ENCODE peak calls at places on chromosomes 13 and 19, in six cellular contexts. V is GM12878, R is SK-N-SH, L is ovary, Y is sigmoid colon, O is K562. M is an unnamed sample.

GRCh38 chr19:489418-490196 is 6.7 kb upstream of the MADCAM1 start:
- DNase-seq in L (no peak), Y (no peak), R (peak; percentile 70), V (no peak), O (no peak), M (no peak)

GRCh38 chr19:29620931-29621351 is 14.9 kb downstream of the POP4 start:
- DNase-seq in Y (no peak), L (no peak), V (no peak), R (no peak), O (no peak), M (no peak)

GRCh38 chr19:23407597-23407996 is 12.3 kb upstream of the ZNF91 start:
- DNase-seq in L (no peak), R (no peak), Y (no peak), O (no peak), V (no peak), M (no peak)

GRCh38 chr13:27174766-27175455 is 3.3 kb upstream of the USP12 start:
- DNase-seq in L (no peak), V (no peak), Y (no peak), O (no peak), R (no peak), M (no peak)

GRCh38 chr13:63731896-63732295 is 2316.2 kb upstream of the PCDH20 start:
- DNase-seq in Y (no peak), L (no peak), V (no peak), R (no peak), O (no peak), M (no peak)

GRCh38 chr13:93146584-93147292 is 79.9 kb upstream of the GPC6 start:
- DNase-seq in O (no peak), Y (no peak), L (no peak), R (no peak), V (no peak), M (no peak)

GRCh38 chr13:62875118-62875640 is 1459.5 kb upstream of the PCDH20 start:
- DNase-seq in V (no peak), L (no peak), Y (no peak), O (no peak), R (no peak), M (no peak)

GRCh38 chr19:33472696-33473624 is 48.6 kb downstream of the PEPD start:
- DNase-seq in R (no peak), L (no peak), O (no peak), Y (no peak), V (no peak), M (no peak)

GRCh38 chr13:53237696-53238095 is 209.1 kb downstream of the OLFM4 start:
- DNase-seq in V (no peak), O (no peak), R (no peak), Y (no peak), L (no peak), M (no peak)

GRCh38 chr19:49676136-49676689 is 858 bp upstream of the PRMT1 start:
- DNase-seq in L (peak; percentile 89), O (peak; percentile 94), V (peak; percentile 84), R (peak; percentile 83), Y (peak; percentile 97), M (peak; percentile 69)

GRCh38 chr19:49667473-49667872 is 1.7 kb downstream of the BCL2L12 start:
- DNase-seq in L (no peak), V (no peak), O (peak; percentile 31), Y (no peak), R (no peak), M (no peak)

GRCh38 chr19:49676690-49677231 is 310 bp upstream of the PRMT1 start:
- DNase-seq in Y (peak; percentile 100), O (peak; percentile 100), R (peak; percentile 93), L (peak; percentile 100), V (peak; percentile 99), M (peak; percentile 100)

GRCh38 chr19:49669511-49669910 is 3.8 kb downstream of the BCL2L12 start:
- DNase-seq in V (no peak), Y (no peak), O (peak; percentile 36), L (no peak), R (no peak), M (no peak)

DNA sequence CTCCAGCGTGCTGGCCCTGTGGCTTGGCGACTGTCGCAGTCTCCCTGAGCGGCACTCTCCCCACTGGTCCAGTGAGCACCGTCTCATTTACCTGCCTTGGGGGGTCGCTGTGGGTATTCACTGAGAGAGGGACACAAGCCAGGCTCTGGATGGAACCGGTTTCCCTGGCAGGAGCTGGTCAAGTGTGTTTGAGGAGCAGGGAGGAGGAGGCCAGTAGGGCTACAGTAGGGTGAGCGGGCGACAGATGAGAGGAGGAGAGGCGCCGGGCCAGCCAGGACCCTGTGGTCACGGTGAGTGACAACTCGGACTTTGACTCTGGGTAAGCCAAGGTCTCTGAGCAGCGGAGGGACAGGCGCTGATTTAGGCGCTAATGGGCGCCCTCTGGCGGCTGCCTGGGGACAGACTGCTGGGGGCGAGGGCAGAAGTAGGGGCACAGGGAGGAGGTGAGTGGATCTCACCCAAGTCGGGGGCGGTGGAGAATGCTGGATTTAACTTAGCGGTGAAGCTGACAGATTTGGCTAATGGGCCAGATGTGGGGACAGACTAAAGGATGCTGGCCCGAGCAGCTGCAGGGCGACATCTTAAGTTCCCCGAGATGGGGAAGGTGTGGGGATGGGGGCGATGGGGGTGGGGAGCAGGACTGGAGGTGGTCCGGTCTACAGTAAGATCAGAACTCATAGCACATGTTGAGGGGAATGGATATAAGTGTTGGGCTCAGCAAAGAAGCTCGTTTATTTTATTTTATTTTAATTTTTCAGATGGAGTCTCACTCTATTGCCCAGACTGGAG is 4.7 kb upstream of the PRMT1 start:
- DNase-seq in V (no peak), L (peak; percentile 78), O (peak; percentile 91), R (peak; percentile 92), Y (peak; percentile 83), M (peak; percentile 61)
- H3K4me3 ChIP-seq in V (no peak overlapping the region), L (no peak overlapping the region), O (peak overlapping the region; percentile 16), R (no peak overlapping the region), Y (no peak overlapping the region), M (peak overlapping the region; percentile 9)

DNA sequence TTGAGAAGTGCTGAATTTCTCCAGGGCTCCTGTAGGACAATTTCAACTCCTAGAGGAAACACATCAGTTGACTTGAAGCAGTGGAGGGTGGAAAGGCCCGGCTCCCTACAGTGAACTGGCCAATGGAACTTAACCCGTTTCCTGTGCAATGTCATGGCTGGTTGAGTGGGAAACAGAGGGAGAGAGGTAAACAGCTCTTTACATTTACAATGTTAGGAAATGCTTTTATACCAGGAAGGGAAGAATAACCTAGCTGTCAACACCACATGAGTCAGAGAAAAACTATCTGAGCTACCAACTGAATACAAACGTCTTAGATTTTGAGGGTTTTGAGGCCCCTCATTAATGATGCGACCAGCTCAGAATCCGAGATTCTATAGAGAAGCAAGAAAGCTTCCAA is 36.7 kb downstream of the CARD8 start:
- DNase-seq in L (no peak), R (no peak), Y (no peak), O (no peak), V (no peak), M (no peak)
- TF ChIP-seq EP300 in L (no peak), R (no peak), Y (no peak), O (no peak), V (no peak), M (no peak)

GRCh38 chr13:99691552-99691951 is 190.3 kb downstream of the TM9SF2 start:
- DNase-seq in L (no peak), R (no peak), Y (no peak), O (no peak), V (no peak), M (no peak)

GRCh38 chr13:99692854-99693253 is 191.6 kb downstream of the TM9SF2 start:
- DNase-seq in R (no peak), O (no peak), Y (no peak), V (no peak), L (no peak), M (no peak)

GRCh38 chr13:99689955-99690354 is 188.7 kb downstream of the TM9SF2 start:
- DNase-seq in O (no peak), L (no peak), V (no peak), Y (no peak), R (no peak), M (no peak)

GRCh38 chr13:99688776-99689175 is 187.5 kb downstream of the TM9SF2 start:
- DNase-seq in L (no peak), Y (no peak), R (no peak), V (no peak), O (no peak), M (no peak)

GRCh38 chr13:99690426-99691189 is 189.3 kb downstream of the TM9SF2 start:
- DNase-seq in O (no peak), Y (no peak), R (no peak), L (no peak), V (no peak), M (no peak)
- H3K4me3 ChIP-seq in O (no peak overlapping the region), Y (no peak overlapping the region), R (no peak overlapping the region), L (no peak overlapping the region), V (no peak overlapping the region), M (no peak overlapping the region)

GRCh38 chr19:49954933-49955332 is 6.0 kb downstream of the SIGLEC11 start:
- DNase-seq in R (no peak), Y (no peak), L (no peak), O (no peak), V (no peak), M (no peak)

GRCh38 chr19:49953376-49953775 is 7.6 kb downstream of the SIGLEC11 start:
- DNase-seq in L (no peak), O (no peak), V (no peak), Y (no peak), R (no peak), M (no peak)

GRCh38 chr19:49952906-49953305 is 8.1 kb downstream of the SIGLEC11 start:
- DNase-seq in V (no peak), L (no peak), O (no peak), Y (no peak), R (no peak), M (no peak)

GRCh38 chr19:49952475-49952829 is 8.5 kb downstream of the SIGLEC11 start:
- DNase-seq in Y (no peak), O (no peak), L (no peak), R (no peak), V (no peak), M (no peak)

DNA sequence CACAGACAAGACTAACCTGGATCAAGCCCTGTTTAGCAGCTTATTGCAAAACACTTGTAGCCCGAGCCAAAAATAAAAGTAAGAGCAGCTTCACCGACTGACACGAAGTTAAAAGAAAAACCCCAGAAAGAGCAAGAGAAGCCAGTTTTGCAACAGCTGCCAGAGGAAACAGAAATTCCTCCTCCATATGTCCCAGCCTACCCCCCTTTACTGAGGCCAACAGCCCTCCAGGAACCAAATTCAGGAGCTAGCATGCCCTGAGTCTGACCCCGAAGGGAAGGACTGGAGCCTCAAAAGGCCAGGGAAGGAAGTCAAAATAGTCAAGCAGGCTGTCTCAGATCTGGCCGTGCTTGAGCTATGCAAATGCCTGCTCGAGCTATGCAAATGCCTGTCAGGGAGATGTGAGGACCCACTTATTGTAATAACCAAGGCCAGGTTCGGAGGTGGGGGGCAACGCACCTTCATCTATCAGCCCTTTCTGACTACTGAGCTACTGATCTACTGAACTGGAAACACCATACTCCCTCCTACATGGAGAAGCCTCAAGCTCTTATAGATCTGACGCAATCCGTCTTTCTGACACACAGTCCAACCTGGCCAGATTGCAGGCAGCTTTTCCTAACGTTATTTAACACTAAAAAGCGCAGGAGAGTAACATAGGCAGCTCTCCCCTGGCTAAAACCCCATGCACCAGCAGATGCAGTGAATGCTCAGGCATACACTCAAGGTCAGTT is 6.7 kb downstream of the SIGLEC11 start:
- DNase-seq in V (no peak), R (no peak), O (peak; percentile 20), L (peak; percentile 73), Y (no peak), M (no peak)
- TF ChIP-seq EP300 in V (no peak), R (no peak), O (no peak), L (no peak), Y (no peak), M (peak; percentile 13)

M was measured in tibial nerve.